ENCODE peak calls at places on chromosomes 16 and 17, in nine cellular contexts. M is A549, K is esophagus muscularis mucosa, B is breast epithelium, W is cardiac fibroblast, S is AG04449, F is AG10803, O is esophagus squamous epithelium, H is transverse colon. P is an unnamed sample.

GRCh38 chr16:65224994-65225393 is 103.1 kb upstream of the CDH11 start:
- DNase-seq in K (peak), W (no peak), H (no peak), S (no peak), M (no peak), B (no peak), F (no peak), O (no peak), P (no peak)

GRCh38 chr16:50326835-50327465 is 41.8 kb downstream of the BRD7 start:
- DNase-seq in B (no peak), M (peak), F (peak), S (no peak), W (peak), H (no peak), O (no peak), K (no peak), P (no peak)

GRCh38 chr17:8532021-8532420 is 96.3 kb downstream of the NDEL1 start:
- DNase-seq in K (no peak), B (no peak), W (peak), S (no peak), M (peak), H (no peak), O (no peak), F (no peak), P (no peak)

GRCh38 chr17:19857640-19858039 is 10.1 kb downstream of the ULK2 start:
- DNase-seq in H (no peak), F (no peak), W (no peak), B (no peak), O (no peak), K (no peak), S (no peak), M (no peak), P (no peak)

GRCh38 chr17:81295678-81296381 is 723 bp upstream of the SLC38A10 start:
- DNase-seq in M (peak), W (peak), K (no peak), S (no peak), O (no peak), F (peak), B (no peak), H (peak), P (no peak)

GRCh38 chr17:38625482-38625881 is 19.7 kb upstream of the SRCIN1 start:
- DNase-seq in W (no peak), S (no peak), M (no peak), B (no peak), F (no peak), K (no peak), H (no peak), O (no peak), P (no peak)

GRCh38 chr16:9599415-9600110 is 508.1 kb downstream of the HAPSTR1 start:
- DNase-seq in W (no peak), M (no peak), S (no peak), B (no peak), O (no peak), F (no peak), K (no peak), H (no peak), P (no peak)

GRCh38 chr17:64625541-64625940 is 36.6 kb downstream of the SMURF2 start:
- DNase-seq in K (no peak), H (no peak), W (no peak), O (no peak), M (no peak), B (no peak), F (no peak), S (no peak), P (no peak)

GRCh38 chr17:79602621-79603020 is 8.2 kb downstream of the RBFOX3 start:
- DNase-seq in W (no peak), M (no peak), K (no peak), O (no peak), H (no peak), F (no peak), B (no peak), S (no peak), P (no peak)

GRCh38 chr17:50666316-50666715 is 31.6 kb downstream of the ABCC3 start:
- DNase-seq in B (no peak), W (no peak), K (no peak), M (no peak), H (no peak), O (no peak), F (no peak), S (no peak), P (no peak)

GRCh38 chr17:27951872-27952271 is 58.7 kb upstream of the LYRM9 start:
- DNase-seq in K (no peak), F (no peak), S (no peak), H (no peak), W (no peak), B (no peak), O (no peak), M (no peak), P (no peak)

GRCh38 chr16:85288869-85289660 is 176.8 kb upstream of the CIBAR2 start:
- DNase-seq in M (no peak), O (no peak), H (no peak), S (no peak), F (no peak), K (no peak), W (no peak), B (no peak), P (no peak)

GRCh38 chr16:2520784-2521577 is 810 bp downstream of the AMDHD2 start:
- DNase-seq in S (no peak), F (no peak), K (no peak), B (no peak), W (no peak), O (no peak), H (peak), M (no peak), P (no peak)

GRCh38 chr17:78113804-78114785 is 14.5 kb downstream of the TMC6 start:
- DNase-seq in O (no peak), K (no peak), W (no peak), F (peak), H (no peak), S (no peak), M (no peak), B (no peak), P (no peak)

GRCh38 chr17:79812206-79812968 is 15.5 kb upstream of the CBX8 start:
- DNase-seq in O (no peak), W (no peak), M (no peak), H (no peak), F (no peak), K (no peak), S (no peak), B (no peak), P (no peak)

GRCh38 chr17:59651346-59651745 is 31.7 kb downstream of the CLTC start:
- DNase-seq in W (no peak), M (no peak), K (no peak), H (no peak), B (no peak), S (no peak), O (no peak), F (no peak), P (no peak)

GRCh38 chr17:57862990-57863667 is 13.3 kb upstream of the MRPS23 start:
- DNase-seq in S (no peak), K (no peak), F (no peak), H (no peak), W (no peak), B (peak), O (no peak), M (no peak), P (no peak)

GRCh38 chr16:49661465-49662187 is 194.3 kb downstream of the ZNF423 start:
- DNase-seq in F (no peak), B (no peak), M (no peak), S (no peak), W (no peak), H (no peak), K (no peak), O (no peak), P (no peak)

GRCh38 chr17:43416998-43417891 is 18.5 kb downstream of the ARL4D start:
- DNase-seq in S (no peak), M (peak), H (peak), K (no peak), W (peak), B (peak), O (no peak), F (peak), P (no peak)

GRCh38 chr17:14197582-14197981 is 39.1 kb downstream of the CDRT15 start:
- DNase-seq in F (no peak), W (no peak), H (peak), S (no peak), K (no peak), B (no peak), O (no peak), M (no peak), P (no peak)

DNA sequence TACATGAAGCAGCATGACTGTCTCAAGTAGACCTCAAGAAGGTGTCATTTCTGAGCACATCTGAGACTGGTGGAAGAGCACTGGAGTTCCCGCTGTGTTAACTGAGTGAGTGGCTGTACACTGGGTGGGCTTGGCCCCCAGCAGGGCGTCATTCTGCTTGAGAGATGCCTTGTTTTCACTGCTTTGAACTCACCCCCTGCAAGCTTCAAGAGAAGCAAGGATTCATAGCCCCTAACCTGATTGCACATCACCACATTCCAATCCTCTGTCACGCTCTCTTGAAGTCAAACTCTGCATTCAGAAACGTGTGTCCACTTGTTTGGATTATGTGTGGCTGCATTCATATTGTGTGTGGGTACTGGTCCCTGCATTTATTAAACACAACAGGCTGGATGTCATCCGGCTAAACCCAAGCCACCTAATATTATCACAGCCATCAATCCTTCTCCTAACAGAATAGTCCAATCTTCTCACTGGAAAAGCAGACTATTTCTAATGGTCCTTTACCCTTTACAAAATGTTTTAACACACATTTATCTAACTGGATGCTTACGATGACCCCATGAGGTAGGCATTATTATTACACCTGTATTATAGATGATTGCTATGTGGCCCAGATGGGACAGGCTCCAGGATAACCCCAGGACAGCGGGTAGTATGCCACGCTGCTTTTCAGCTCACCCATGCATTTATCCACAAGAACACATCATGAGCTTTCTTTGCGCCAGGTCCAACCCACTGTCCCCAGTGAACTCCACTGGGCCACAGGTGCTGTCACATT is 76.3 kb downstream of the USP31 start:
- DNase-seq in H (no peak), K (peak), B (no peak), W (no peak), S (no peak), O (no peak), M (peak), F (peak), P (no peak)
- TF ChIP-seq CTCF in H (no peak), K (peak), B (no peak), W (no peak), S (no peak), O (no peak), M (peak), F (peak), P (no peak)

GRCh38 chr17:17836250-17836817 is 452 bp downstream of the SREBF1 start:
- DNase-seq in H (peak), F (peak), B (peak), S (peak), M (peak), K (peak), W (peak), O (peak), P (peak)

GRCh38 chr17:17839792-17840707 is 3.3 kb upstream of the SREBF1 start:
- DNase-seq in H (peak), W (peak), B (peak), K (no peak), O (peak), M (peak), F (peak), S (peak), P (no peak)

GRCh38 chr17:17837380-17837821 is 615 bp upstream of the SREBF1 start:
- DNase-seq in O (no peak), F (peak), H (no peak), M (peak), B (no peak), S (no peak), K (no peak), W (peak), P (no peak)

GRCh38 chr17:17836818-17837379 is at the start of gene SREBF1:
- DNase-seq in F (no peak), O (no peak), W (peak), S (no peak), H (peak), M (peak), K (no peak), B (no peak), P (no peak)

DNA sequence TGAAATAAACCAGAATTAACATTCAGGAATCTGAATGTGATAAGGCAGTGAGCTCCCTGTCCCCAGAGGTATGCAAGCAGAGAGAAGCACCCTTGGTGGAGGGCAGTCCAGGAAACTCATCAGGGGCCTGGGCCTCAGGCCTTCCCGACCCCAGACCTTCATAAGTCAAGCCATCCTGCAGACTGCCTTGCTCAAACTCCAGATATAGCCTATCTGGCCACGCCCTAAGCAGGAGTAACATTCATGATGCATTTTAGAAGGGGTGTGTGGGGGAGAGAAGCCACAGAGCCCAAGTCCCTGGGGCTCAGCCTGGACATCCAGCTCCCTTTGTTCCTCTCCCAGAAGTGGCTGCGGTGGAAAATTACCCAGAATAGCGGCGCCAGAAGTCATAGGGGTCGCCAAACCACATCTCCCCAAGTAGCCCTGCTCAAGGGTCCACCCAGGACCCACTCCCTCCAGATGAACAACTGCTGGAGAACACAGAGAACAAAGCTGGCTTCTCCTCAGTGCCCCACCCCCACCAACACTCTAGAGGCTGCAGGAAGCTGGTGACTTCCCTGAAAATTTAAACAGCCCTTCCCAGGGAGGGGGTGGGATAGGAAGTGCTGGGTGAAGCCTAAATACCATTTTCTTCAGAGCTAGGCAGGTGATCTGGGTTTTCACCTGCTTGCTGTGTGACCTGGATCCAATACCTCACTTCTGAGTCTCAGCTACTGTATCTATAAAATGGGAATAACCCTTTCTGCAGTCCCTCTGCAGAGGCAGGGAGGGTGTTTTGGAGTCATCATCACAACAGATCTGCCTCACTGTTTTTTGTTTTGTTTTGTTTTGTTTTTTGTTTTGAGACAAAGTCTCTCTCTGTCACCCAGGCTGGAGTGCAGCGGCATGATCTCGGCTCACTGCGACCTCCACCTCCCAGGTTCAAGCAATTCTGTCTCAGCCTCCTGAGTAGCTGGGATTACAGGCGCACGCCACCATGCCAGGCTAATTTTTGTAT is 1.5 kb upstream of the SREBF1 start:
- DNase-seq in H (peak), O (no peak), W (peak), F (no peak), B (no peak), K (no peak), M (peak), S (no peak), P (no peak)
- H3K4me3 ChIP-seq in H (no peak), O (no peak), W (no peak), F (no peak), B (no peak), K (no peak), M (peak), S (no peak), P (no peak)

GRCh38 chr17:44947461-44948314 is at the start of gene KIF18B:
- DNase-seq in S (peak), B (peak), O (peak), K (peak), M (peak), H (peak), W (peak), F (peak), P (peak)

GRCh38 chr17:44956998-44957981 is 9.7 kb upstream of the KIF18B start:
- DNase-seq in F (no peak), S (no peak), H (no peak), W (no peak), O (no peak), B (no peak), K (no peak), M (no peak), P (no peak)

GRCh38 chr17:44948315-44948795 is 782 bp upstream of the KIF18B start:
- DNase-seq in B (no peak), S (no peak), F (no peak), K (no peak), M (no peak), W (no peak), H (no peak), O (no peak), P (no peak)

GRCh38 chr17:44956076-44956475 is 8.5 kb upstream of the KIF18B start:
- DNase-seq in M (no peak), H (no peak), B (no peak), W (no peak), S (no peak), O (no peak), K (no peak), F (no peak), P (no peak)

GRCh38 chr17:44952946-44953475 is 5.4 kb upstream of the KIF18B start:
- DNase-seq in W (no peak), S (no peak), K (no peak), O (no peak), H (no peak), B (peak), F (no peak), M (no peak), P (no peak)
- TF ChIP-seq CTCF in W (no peak), S (no peak), K (no peak), O (no peak), H (no peak), B (no peak), F (no peak), M (no peak), P (no peak)

DNA sequence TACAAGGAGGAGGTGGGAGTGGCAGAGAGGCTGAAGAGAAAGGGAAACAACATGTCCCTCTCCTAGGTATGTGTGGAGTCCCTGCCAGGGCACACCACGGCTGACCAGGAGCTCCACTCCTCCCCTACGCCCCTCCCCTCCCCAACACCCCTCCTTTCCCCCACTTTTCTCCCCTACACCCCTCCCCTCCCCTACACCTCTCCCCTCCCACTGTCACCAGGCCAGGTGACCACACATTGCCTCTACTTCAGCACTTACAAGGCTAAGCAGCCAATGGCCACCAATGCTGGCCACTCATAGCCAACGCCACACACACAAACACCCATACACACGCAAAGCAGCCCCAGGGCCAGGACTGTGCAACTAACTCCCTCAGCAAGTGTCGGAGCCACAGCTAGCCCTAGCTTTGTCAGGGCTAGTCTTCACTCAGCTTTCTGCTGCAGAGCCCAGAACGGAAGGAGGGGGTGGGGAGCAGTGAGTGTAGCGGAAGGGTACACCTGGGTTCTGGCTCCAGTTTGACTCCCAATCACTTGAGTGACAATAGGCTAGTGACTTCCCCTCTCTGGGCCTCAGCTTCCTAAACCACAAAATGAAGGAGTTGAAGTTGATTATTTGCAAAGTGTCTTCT is 8.2 kb downstream of the CAVIN1 start:
- DNase-seq in K (no peak), H (no peak), O (no peak), F (no peak), B (no peak), W (no peak), M (no peak), S (no peak), P (no peak)
- H3K4me3 ChIP-seq in K (peak), H (no peak), O (peak), F (no peak), B (no peak), W (no peak), M (no peak), S (no peak), P (no peak)

GRCh38 chr17:40241435-40241834 is 22.3 kb downstream of the WIPF2 start:
- DNase-seq in W (no peak), O (no peak), H (no peak), S (no peak), F (no peak), M (no peak), B (no peak), K (no peak), P (no peak)

GRCh38 chr17:40242774-40243173 is 23.7 kb downstream of the WIPF2 start:
- DNase-seq in S (no peak), W (no peak), O (no peak), M (no peak), B (no peak), K (no peak), H (no peak), F (peak), P (no peak)

GRCh38 chr17:40247926-40248495 is 28.9 kb downstream of the WIPF2 start:
- DNase-seq in H (no peak), W (no peak), K (no peak), F (no peak), O (no peak), B (no peak), S (no peak), M (no peak), P (no peak)

GRCh38 chr17:40243756-40244155 is 24.7 kb downstream of the WIPF2 start:
- DNase-seq in S (no peak), F (peak), B (no peak), W (no peak), K (no peak), O (no peak), H (no peak), M (no peak), P (no peak)

GRCh38 chr17:40244255-40244654 is 25.2 kb downstream of the WIPF2 start:
- DNase-seq in S (no peak), B (no peak), O (no peak), H (no peak), W (no peak), F (no peak), K (no peak), M (no peak), P (no peak)
- TF ChIP-seq CTCF in S (no peak), B (no peak), O (no peak), H (no peak), W (no peak), F (no peak), K (no peak), M (no peak), P (no peak)

P was measured in AG09309.